ENCODE peak calls at places on chromosomes 11 and 22, in nine cellular contexts. E is esophagus squamous epithelium, X is brain microvascular endothelial cell, N is neural progenitor cell, S is cardiac muscle cell, P is psoas muscle, J is gastrocnemius medialis, A is GM23338, T is AG04450. B is an unnamed sample.

GRCh38 chr22:44382461-44383038 is 69.8 kb upstream of the SHISAL1 start:
- DNase-seq in E (no peak), X (no peak), N (no peak), S (no peak), P (peak), J (no peak), A (no peak), T (no peak), B (peak)

GRCh38 chr11:45106006-45106405 is 40.4 kb upstream of the PRDM11 start:
- DNase-seq in E (no peak), X (no peak), N (no peak), S (no peak), P (no peak), J (no peak), A (no peak), T (no peak), B (no peak)

GRCh38 chr11:128572965-128573364 is 14.4 kb downstream of the ETS1 start:
- DNase-seq in E (no peak), X (no peak), N (no peak), S (no peak), P (no peak), J (no peak), A (peak), T (no peak), B (peak)

GRCh38 chr11:17611503-17612220 is 64.6 kb downstream of the OTOG start:
- DNase-seq in E (no peak), X (no peak), N (no peak), S (no peak), P (no peak), J (no peak), A (no peak), T (no peak), B (no peak)

GRCh38 chr11:19242184-19242932 is 1.6 kb upstream of the E2F8 start:
- DNase-seq in E (no peak), X (peak), N (peak), S (no peak), P (no peak), J (no peak), A (peak), T (no peak), B (peak)

GRCh38 chr11:69703711-69704507 is at the start of gene FGF19:
- DNase-seq in E (no peak), X (no peak), N (peak), S (no peak), P (no peak), J (no peak), A (peak), T (no peak), B (peak)

GRCh38 chr11:70048279-70049024 is 29.7 kb upstream of the ANO1 start:
- DNase-seq in E (no peak), X (no peak), N (peak), S (no peak), P (no peak), J (no peak), A (peak), T (no peak), B (peak)

GRCh38 chr22:18987765-18988164 is 51.7 kb upstream of the PRODH start:
- DNase-seq in E (no peak), X (no peak), N (peak), S (peak), P (no peak), J (no peak), A (peak), T (no peak), B (peak)

GRCh38 chr11:12411806-12412727 is 34.7 kb downstream of the PARVA start:
- DNase-seq in E (no peak), X (peak), N (peak), S (peak), P (peak), J (peak), A (peak), T (peak), B (peak)

GRCh38 chr11:113022267-113022666 is 61.0 kb downstream of the NCAM1 start:
- DNase-seq in E (no peak), X (no peak), N (no peak), S (peak), P (no peak), J (no peak), A (no peak), T (no peak), B (no peak)

GRCh38 chr11:6476571-6476970 is 2.8 kb upstream of the TRIM3 start:
- DNase-seq in E (no peak), X (no peak), N (no peak), S (no peak), P (no peak), J (no peak), A (peak), T (no peak), B (peak)

GRCh38 chr11:22466809-22467208 is 128.6 kb downstream of the SLC17A6 start:
- DNase-seq in E (no peak), X (peak), N (peak), S (peak), P (peak), J (no peak), A (no peak), T (peak), B (no peak)

GRCh38 chr11:116052603-116053537 is 548.7 kb upstream of the CADM1 start:
- DNase-seq in E (no peak), X (no peak), N (peak), S (no peak), P (no peak), J (no peak), A (peak), T (no peak), B (no peak)

GRCh38 chr11:2303627-2304155 is 1.9 kb downstream of the TSPAN32 start:
- DNase-seq in E (no peak), X (no peak), N (no peak), S (no peak), P (no peak), J (no peak), A (no peak), T (no peak), B (no peak)

GRCh38 chr11:118114266-118114665 is 27.5 kb upstream of the SMIM35 start:
- DNase-seq in E (no peak), X (no peak), N (no peak), S (no peak), P (no peak), J (no peak), A (no peak), T (no peak), B (no peak)

GRCh38 chr22:23200896-23201295 is 20.6 kb downstream of the BCR start:
- DNase-seq in E (no peak), X (no peak), N (no peak), S (no peak), P (no peak), J (no peak), A (no peak), T (no peak), B (no peak)

GRCh38 chr22:38346506-38346905 is 29.3 kb upstream of the CSNK1E start:
- DNase-seq in E (no peak), X (no peak), N (no peak), S (no peak), P (no peak), J (no peak), A (no peak), T (no peak), B (peak)

GRCh38 chr11:122322369-122322768 is 206.4 kb upstream of the BLID start:
- DNase-seq in E (no peak), X (no peak), N (no peak), S (peak), P (no peak), J (no peak), A (no peak), T (peak), B (no peak)

GRCh38 chr11:122319011-122319410 is 203.0 kb upstream of the BLID start:
- DNase-seq in E (no peak), X (no peak), N (no peak), S (no peak), P (no peak), J (no peak), A (no peak), T (no peak), B (no peak)

GRCh38 chr11:122323754-122324421 is 207.9 kb upstream of the BLID start:
- DNase-seq in E (no peak), X (no peak), N (no peak), S (no peak), P (no peak), J (no peak), A (no peak), T (no peak), B (no peak)

GRCh38 chr11:122317337-122317736 is 201.3 kb upstream of the BLID start:
- DNase-seq in E (no peak), X (peak), N (no peak), S (peak), P (no peak), J (no peak), A (no peak), T (peak), B (peak)

GRCh38 chr11:122319842-122320555 is 204.0 kb upstream of the BLID start:
- DNase-seq in E (no peak), X (no peak), N (peak), S (no peak), P (no peak), J (no peak), A (no peak), T (no peak), B (no peak)
- H3K4me3 ChIP-seq in E (no peak), X (no peak), N (no peak), S (no peak), P (no peak), J (no peak), A (no peak), T (no peak), B (no peak)

GRCh38 chr11:59669611-59670009 is 773 bp upstream of the PATL1 start:
- DNase-seq in E (no peak), X (peak), N (no peak), S (peak), P (peak), J (peak), A (peak), T (no peak), B (no peak)

GRCh38 chr11:59666969-59667368 is 1.9 kb downstream of the PATL1 start:
- DNase-seq in E (no peak), X (no peak), N (no peak), S (peak), P (no peak), J (no peak), A (no peak), T (no peak), B (no peak)

GRCh38 chr11:59668950-59669610 is at the start of gene PATL1:
- DNase-seq in E (peak), X (peak), N (peak), S (peak), P (peak), J (peak), A (peak), T (peak), B (peak)

GRCh38 chr11:59667812-59668187 is 1.0 kb downstream of the PATL1 start:
- DNase-seq in E (no peak), X (no peak), N (peak), S (no peak), P (no peak), J (no peak), A (no peak), T (no peak), B (no peak)

GRCh38 chr11:59668188-59668949 is 468 bp downstream of the PATL1 start:
- DNase-seq in E (peak), X (peak), N (peak), S (peak), P (peak), J (peak), A (peak), T (no peak), B (peak)
- TF ChIP-seq CTCF in E (peak), X (peak), N (peak), S (no peak), P (peak), J (peak), A (no peak), T (peak), B (peak)

GRCh38 chr22:49968831-49969661 is 8.5 kb downstream of the PIM3 start:
- DNase-seq in E (no peak), X (no peak), N (peak), S (no peak), P (peak), J (no peak), A (no peak), T (no peak), B (peak)
- H3K27ac ChIP-seq in E (no peak), X (no peak), N (no peak), S (no peak), P (peak), J (peak), A (no peak), T (no peak), B (no peak)

GRCh38 chr22:30304495-30305244 is 15.4 kb upstream of the CASTOR1 start:
- DNase-seq in E (no peak), X (no peak), N (no peak), S (no peak), P (no peak), J (no peak), A (no peak), T (no peak), B (no peak)

GRCh38 chr22:30307026-30307574 is 17.8 kb upstream of the CASTOR1 start:
- DNase-seq in E (no peak), X (no peak), N (no peak), S (no peak), P (no peak), J (no peak), A (no peak), T (no peak), B (no peak)

GRCh38 chr22:30306629-30307016 is 17.3 kb upstream of the CASTOR1 start:
- DNase-seq in E (no peak), X (no peak), N (no peak), S (no peak), P (no peak), J (no peak), A (no peak), T (no peak), B (no peak)

GRCh38 chr22:30305519-30305905 is 16.2 kb upstream of the CASTOR1 start:
- DNase-seq in E (no peak), X (no peak), N (no peak), S (peak), P (peak), J (peak), A (no peak), T (no peak), B (no peak)

DNA sequence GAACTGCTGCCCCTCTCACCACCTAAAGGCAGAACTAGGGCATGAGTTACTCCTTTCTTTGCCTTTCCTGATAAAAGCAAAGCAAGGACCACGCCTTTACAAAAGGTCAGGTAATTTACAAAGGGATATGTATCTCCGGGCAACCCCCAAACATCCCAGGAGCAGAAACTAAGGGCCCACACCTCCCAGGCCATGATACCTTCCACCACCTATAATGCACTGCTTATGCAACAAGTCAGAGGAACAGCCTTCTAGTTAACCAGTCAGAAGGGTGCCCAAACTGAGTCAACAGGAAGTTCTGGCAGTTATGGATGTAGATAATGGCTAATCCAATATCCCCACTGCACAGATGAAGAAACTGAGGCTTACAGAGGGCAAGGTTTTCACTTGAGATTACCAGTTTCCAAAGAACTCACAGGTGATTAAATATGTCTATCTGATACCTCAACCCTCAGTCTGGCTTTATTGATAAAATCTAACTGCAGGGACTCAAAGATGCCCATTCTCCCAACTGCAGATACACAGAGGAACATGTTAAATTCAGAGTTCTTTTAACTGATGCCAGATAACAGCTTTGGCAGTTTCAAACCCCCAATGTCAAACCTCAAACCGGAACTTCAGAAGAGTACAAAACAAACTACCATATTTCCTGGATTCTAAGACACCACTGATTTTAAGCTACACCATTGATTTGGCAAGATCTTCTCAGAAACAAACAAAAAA is 16.8 kb upstream of the CASTOR1 start:
- DNase-seq in E (no peak), X (no peak), N (no peak), S (no peak), P (no peak), J (no peak), A (no peak), T (no peak), B (no peak)
- H3K4me3 ChIP-seq in E (no peak), X (no peak), N (no peak), S (no peak), P (no peak), J (no peak), A (no peak), T (no peak), B (no peak)

B was measured in endodermal cell.